ENCODE peak calls at places on chromosome 6, in seven cellular contexts. One of them, this sample, is unnamed.

GRCh38 chr6:148596886-148597455 is 149.9 kb upstream of the UST start:
- DNase-seq in mammary epithelial cell: no peak
- DNase-seq in fibroblast of lung: peak; percentile 48
- DNase-seq in kidney epithelial cell: no peak
- DNase-seq in CD8-positive, alpha-beta T cell: no peak
- DNase-seq in thoracic aorta: no peak
- DNase-seq in ovary: no peak
- DNase-seq in this sample: no peak

GRCh38 chr6:158018370-158018771 is 36.7 kb downstream of the SYNJ2 start:
- DNase-seq in mammary epithelial cell: no peak
- DNase-seq in fibroblast of lung: peak; percentile 97
- DNase-seq in kidney epithelial cell: no peak
- DNase-seq in CD8-positive, alpha-beta T cell: no peak
- DNase-seq in thoracic aorta: no peak
- DNase-seq in ovary: no peak
- DNase-seq in this sample: no peak

GRCh38 chr6:131980791-131981623 is 29.8 kb upstream of the CCN2 start:
- DNase-seq in mammary epithelial cell: no peak
- DNase-seq in fibroblast of lung: peak; percentile 50
- DNase-seq in kidney epithelial cell: no peak
- DNase-seq in CD8-positive, alpha-beta T cell: no peak
- DNase-seq in thoracic aorta: no peak
- DNase-seq in ovary: no peak
- DNase-seq in this sample: no peak

GRCh38 chr6:119742188-119742803 is 392.7 kb upstream of the MAN1A1 start:
- DNase-seq in mammary epithelial cell: peak; percentile 33
- DNase-seq in fibroblast of lung: peak; percentile 57
- DNase-seq in kidney epithelial cell: peak; percentile 1
- DNase-seq in CD8-positive, alpha-beta T cell: peak; percentile 13
- DNase-seq in thoracic aorta: no peak
- DNase-seq in ovary: peak; percentile 16
- DNase-seq in this sample: no peak

GRCh38 chr6:162857321-162857720 is 129.5 kb downstream of the PACRG start:
- DNase-seq in mammary epithelial cell: no peak
- DNase-seq in fibroblast of lung: no peak
- DNase-seq in kidney epithelial cell: no peak
- DNase-seq in CD8-positive, alpha-beta T cell: no peak
- DNase-seq in thoracic aorta: no peak
- DNase-seq in ovary: no peak
- DNase-seq in this sample: no peak

GRCh38 chr6:91864911-91865310 is 1278.0 kb upstream of the MAP3K7 start:
- DNase-seq in mammary epithelial cell: peak; percentile 4
- DNase-seq in fibroblast of lung: no peak
- DNase-seq in kidney epithelial cell: peak; percentile 25
- DNase-seq in CD8-positive, alpha-beta T cell: no peak
- DNase-seq in thoracic aorta: no peak
- DNase-seq in ovary: no peak
- DNase-seq in this sample: no peak

GRCh38 chr6:26388014-26388413 is 5.1 kb downstream of the BTN2A2 start:
- DNase-seq in mammary epithelial cell: no peak
- DNase-seq in fibroblast of lung: no peak
- DNase-seq in kidney epithelial cell: no peak
- DNase-seq in CD8-positive, alpha-beta T cell: no peak
- DNase-seq in thoracic aorta: no peak
- DNase-seq in ovary: no peak
- DNase-seq in this sample: no peak

GRCh38 chr6:79468116-79468515 is 69.1 kb downstream of the LCA5 start:
- DNase-seq in mammary epithelial cell: no peak
- DNase-seq in fibroblast of lung: no peak
- DNase-seq in kidney epithelial cell: peak; percentile 19
- DNase-seq in CD8-positive, alpha-beta T cell: no peak
- DNase-seq in thoracic aorta: no peak
- DNase-seq in ovary: no peak
- DNase-seq in this sample: no peak

GRCh38 chr6:35294308-35294945 is 3.2 kb upstream of the DEF6 start:
- DNase-seq in mammary epithelial cell: peak; percentile 34
- DNase-seq in fibroblast of lung: peak; percentile 37
- DNase-seq in kidney epithelial cell: no peak
- DNase-seq in CD8-positive, alpha-beta T cell: no peak
- DNase-seq in thoracic aorta: no peak
- DNase-seq in ovary: no peak
- DNase-seq in this sample: no peak

GRCh38 chr6:145866449-145867401 is 52.1 kb upstream of the FBXO30 start:
- DNase-seq in mammary epithelial cell: no peak
- DNase-seq in fibroblast of lung: no peak
- DNase-seq in kidney epithelial cell: no peak
- DNase-seq in CD8-positive, alpha-beta T cell: no peak
- DNase-seq in thoracic aorta: no peak
- DNase-seq in ovary: no peak
- DNase-seq in this sample: peak; percentile 51

GRCh38 chr6:142885182-142885867 is 59.7 kb downstream of the HIVEP2 start:
- DNase-seq in mammary epithelial cell: peak; percentile 99
- DNase-seq in fibroblast of lung: peak; percentile 97
- DNase-seq in kidney epithelial cell: peak; percentile 100
- DNase-seq in CD8-positive, alpha-beta T cell: no peak
- DNase-seq in thoracic aorta: no peak
- DNase-seq in ovary: peak; percentile 48
- DNase-seq in this sample: peak; percentile 73

GRCh38 chr6:36701401-36701991 is 3.9 kb downstream of the RAB44 start:
- DNase-seq in mammary epithelial cell: no peak
- DNase-seq in fibroblast of lung: no peak
- DNase-seq in kidney epithelial cell: no peak
- DNase-seq in CD8-positive, alpha-beta T cell: no peak
- DNase-seq in thoracic aorta: no peak
- DNase-seq in ovary: no peak
- DNase-seq in this sample: no peak

GRCh38 chr6:3500262-3501001 is 43.6 kb upstream of the SLC22A23 start:
- DNase-seq in mammary epithelial cell: peak; percentile 92
- DNase-seq in fibroblast of lung: peak; percentile 63
- DNase-seq in kidney epithelial cell: no peak
- DNase-seq in CD8-positive, alpha-beta T cell: no peak
- DNase-seq in thoracic aorta: no peak
- DNase-seq in ovary: no peak
- DNase-seq in this sample: no peak

DNA sequence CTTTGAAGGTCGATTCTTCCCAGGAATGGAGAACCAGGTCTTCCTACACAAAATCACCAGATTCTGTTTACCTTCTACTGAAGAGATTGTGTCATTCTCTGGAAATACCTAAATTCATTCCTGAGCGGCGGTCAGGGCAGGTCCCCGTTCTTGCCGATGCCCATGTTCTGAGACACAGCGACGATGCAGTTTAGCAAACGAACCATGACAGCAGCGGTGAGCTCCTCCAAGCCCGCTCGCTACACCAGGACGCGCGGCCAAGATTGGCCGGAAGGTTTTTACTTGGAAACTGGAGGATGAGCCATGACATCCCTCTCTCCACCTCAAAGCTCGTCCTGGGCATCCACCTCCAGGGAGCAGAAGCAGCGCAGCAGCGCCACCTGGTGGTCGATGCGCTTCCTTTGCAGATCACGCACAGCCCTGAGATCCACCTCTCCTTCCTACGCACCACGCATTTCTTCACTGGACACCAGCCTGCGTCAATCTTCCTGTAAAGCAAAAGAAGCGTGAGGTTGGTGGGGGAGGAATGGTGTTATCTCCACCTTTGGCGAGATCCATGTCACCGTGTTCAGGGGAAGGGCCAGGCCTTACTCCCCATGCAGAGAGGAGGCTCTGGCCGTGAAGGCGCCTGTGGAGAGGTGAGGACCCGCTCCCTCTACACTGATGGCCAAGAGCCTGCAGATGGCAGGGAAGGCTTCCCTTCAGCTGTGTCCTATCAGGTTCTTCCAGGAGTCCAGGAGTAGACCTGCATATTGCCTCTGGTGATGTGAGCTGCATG is 9.9 kb upstream of the HLA-B start:
- DNase-seq in mammary epithelial cell: peak; percentile 85
- DNase-seq in fibroblast of lung: peak; percentile 83
- DNase-seq in kidney epithelial cell: peak; percentile 47
- DNase-seq in CD8-positive, alpha-beta T cell: peak; percentile 80
- DNase-seq in thoracic aorta: peak; percentile 25
- DNase-seq in ovary: peak; percentile 93
- DNase-seq in this sample: peak; percentile 68
- H3K4me3 ChIP-seq in mammary epithelial cell: peak overlapping the region; percentile 23
- H3K4me3 ChIP-seq in fibroblast of lung: peak overlapping the region; percentile 30
- H3K4me3 ChIP-seq in kidney epithelial cell: peak overlapping the region; percentile 8
- H3K4me3 ChIP-seq in CD8-positive, alpha-beta T cell: peak overlapping the region; percentile 57
- H3K4me3 ChIP-seq in thoracic aorta: peak overlapping the region; percentile 71
- H3K4me3 ChIP-seq in ovary: no peak overlapping the region
- H3K4me3 ChIP-seq in this sample: peak overlapping the region; percentile 48

GRCh38 chr6:76584121-76584520 is 511.7 kb upstream of the IMPG1 start:
- DNase-seq in mammary epithelial cell: no peak
- DNase-seq in fibroblast of lung: no peak
- DNase-seq in kidney epithelial cell: no peak
- DNase-seq in CD8-positive, alpha-beta T cell: no peak
- DNase-seq in thoracic aorta: no peak
- DNase-seq in ovary: no peak
- DNase-seq in this sample: no peak
- TF ChIP-seq CTCF in mammary epithelial cell: no peak
- TF ChIP-seq CTCF in fibroblast of lung: no peak
- TF ChIP-seq CTCF in kidney epithelial cell: no peak
- TF ChIP-seq CTCF in CD8-positive, alpha-beta T cell: no peak
- TF ChIP-seq CTCF in thoracic aorta: no peak
- TF ChIP-seq CTCF in ovary: no peak
- TF ChIP-seq CTCF in this sample: no peak

DNA sequence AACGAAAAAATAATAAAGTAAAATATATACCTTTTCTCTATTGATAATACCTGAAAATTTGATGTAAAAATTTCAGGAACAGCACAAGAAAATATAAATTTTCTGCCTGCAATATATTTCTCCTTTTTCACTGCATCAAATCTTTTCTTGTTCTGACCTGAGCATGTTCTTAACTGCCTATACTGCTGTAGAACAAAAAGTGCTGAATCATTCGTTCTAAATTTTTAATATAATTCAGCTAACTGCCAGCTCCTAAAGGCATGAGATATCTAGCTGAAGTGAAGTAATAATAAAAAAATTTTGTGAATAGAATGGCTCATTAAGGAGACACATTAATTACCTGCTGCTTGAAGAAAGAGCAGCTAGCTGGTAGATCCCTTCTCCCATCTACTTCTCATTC is 188.6 kb upstream of the FKBP1C start:
- DNase-seq in mammary epithelial cell: no peak
- DNase-seq in fibroblast of lung: no peak
- DNase-seq in kidney epithelial cell: no peak
- DNase-seq in CD8-positive, alpha-beta T cell: no peak
- DNase-seq in thoracic aorta: no peak
- DNase-seq in ovary: no peak
- DNase-seq in this sample: no peak
- H3K4me3 ChIP-seq in mammary epithelial cell: no peak overlapping the region
- H3K4me3 ChIP-seq in fibroblast of lung: no peak overlapping the region
- H3K4me3 ChIP-seq in kidney epithelial cell: no peak overlapping the region
- H3K4me3 ChIP-seq in CD8-positive, alpha-beta T cell: no peak overlapping the region
- H3K4me3 ChIP-seq in thoracic aorta: no peak overlapping the region
- H3K4me3 ChIP-seq in ovary: no peak overlapping the region
- H3K4me3 ChIP-seq in this sample: no peak overlapping the region

DNA sequence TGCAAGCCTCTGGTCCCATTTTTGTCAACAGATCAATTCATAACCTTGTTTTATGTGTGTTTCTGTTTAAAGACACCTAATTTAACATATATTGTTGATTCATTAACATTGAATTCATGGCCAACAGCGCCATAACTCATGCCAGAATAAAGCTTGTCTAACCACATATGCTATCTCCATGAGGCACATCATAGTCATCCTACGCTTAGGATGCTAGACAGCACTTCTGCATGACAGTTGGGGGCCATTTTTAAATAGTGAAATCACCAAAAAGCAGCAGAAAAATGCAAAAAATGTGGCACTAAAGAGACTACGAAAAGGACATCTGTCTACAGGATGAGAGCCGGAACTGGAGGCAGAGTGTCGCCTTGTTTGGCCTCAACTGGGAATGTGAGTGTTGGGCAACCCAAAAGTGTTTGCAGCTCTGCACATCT is 37.9 kb downstream of the TRAM2 start:
- DNase-seq in mammary epithelial cell: no peak
- DNase-seq in fibroblast of lung: no peak
- DNase-seq in kidney epithelial cell: no peak
- DNase-seq in CD8-positive, alpha-beta T cell: no peak
- DNase-seq in thoracic aorta: no peak
- DNase-seq in ovary: no peak
- DNase-seq in this sample: no peak
- TF ChIP-seq CTCF in mammary epithelial cell: no peak
- TF ChIP-seq CTCF in fibroblast of lung: no peak
- TF ChIP-seq CTCF in kidney epithelial cell: no peak
- TF ChIP-seq CTCF in CD8-positive, alpha-beta T cell: no peak
- TF ChIP-seq CTCF in thoracic aorta: no peak
- TF ChIP-seq CTCF in ovary: no peak
- TF ChIP-seq CTCF in this sample: no peak

GRCh38 chr6:109485536-109485935 is 2.5 kb upstream of the ZBTB24 start:
- DNase-seq in mammary epithelial cell: no peak
- DNase-seq in fibroblast of lung: no peak
- DNase-seq in kidney epithelial cell: no peak
- DNase-seq in CD8-positive, alpha-beta T cell: no peak
- DNase-seq in thoracic aorta: no peak
- DNase-seq in ovary: no peak
- DNase-seq in this sample: no peak

GRCh38 chr6:109482913-109483743 is at the start of gene ZBTB24:
- DNase-seq in mammary epithelial cell: peak; percentile 87
- DNase-seq in fibroblast of lung: peak; percentile 82
- DNase-seq in kidney epithelial cell: peak; percentile 34
- DNase-seq in CD8-positive, alpha-beta T cell: peak; percentile 75
- DNase-seq in thoracic aorta: peak; percentile 65
- DNase-seq in ovary: peak; percentile 87
- DNase-seq in this sample: peak; percentile 58

GRCh38 chr6:109486068-109486467 is 3.0 kb upstream of the ZBTB24 start:
- DNase-seq in mammary epithelial cell: peak; percentile 48
- DNase-seq in fibroblast of lung: no peak
- DNase-seq in kidney epithelial cell: no peak
- DNase-seq in CD8-positive, alpha-beta T cell: no peak
- DNase-seq in thoracic aorta: no peak
- DNase-seq in ovary: no peak
- DNase-seq in this sample: no peak

GRCh38 chr6:109483744-109484075 is 691 bp upstream of the ZBTB24 start:
- DNase-seq in mammary epithelial cell: no peak
- DNase-seq in fibroblast of lung: peak; percentile 11
- DNase-seq in kidney epithelial cell: no peak
- DNase-seq in CD8-positive, alpha-beta T cell: no peak
- DNase-seq in thoracic aorta: no peak
- DNase-seq in ovary: no peak
- DNase-seq in this sample: no peak

DNA sequence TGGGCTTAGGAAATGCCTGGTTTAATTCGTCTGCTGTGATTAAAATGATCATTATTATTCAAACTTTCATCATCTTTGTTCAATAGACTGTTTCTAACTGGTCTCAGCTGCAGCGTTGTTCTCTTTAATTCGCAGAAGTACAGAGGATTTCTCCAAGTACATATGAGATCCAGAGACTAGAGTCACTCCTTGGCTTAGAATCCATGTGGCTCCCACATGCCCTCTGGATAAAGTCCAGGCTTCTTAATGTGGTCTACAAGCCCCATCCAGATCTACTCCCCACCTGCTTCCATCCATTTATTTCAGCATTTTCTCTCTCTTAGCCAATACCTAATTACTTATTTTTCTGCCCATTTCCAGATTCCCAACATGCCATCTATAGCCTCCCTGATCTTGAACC is 1.1 kb upstream of the ZBTB24 start:
- DNase-seq in mammary epithelial cell: no peak
- DNase-seq in fibroblast of lung: no peak
- DNase-seq in kidney epithelial cell: no peak
- DNase-seq in CD8-positive, alpha-beta T cell: no peak
- DNase-seq in thoracic aorta: no peak
- DNase-seq in ovary: no peak
- DNase-seq in this sample: no peak
- H3K4me3 ChIP-seq in mammary epithelial cell: no peak overlapping the region
- H3K4me3 ChIP-seq in fibroblast of lung: no peak overlapping the region
- H3K4me3 ChIP-seq in kidney epithelial cell: no peak overlapping the region
- H3K4me3 ChIP-seq in CD8-positive, alpha-beta T cell: no peak overlapping the region
- H3K4me3 ChIP-seq in thoracic aorta: no peak overlapping the region
- H3K4me3 ChIP-seq in ovary: no peak overlapping the region
- H3K4me3 ChIP-seq in this sample: no peak overlapping the region